ENCODE peak calls at places on chromosomes 3 and 15, in ten cellular contexts. One of them, this sample, is unnamed.

GRCh38 chr15:69524850-69525249 is 72.2 kb downstream of the RPLP1 start:
- DNase-seq in activated T-cell treated with anti-CD3 and anti-CD28 coated beads, Interleukin-2, amount 50 U/mL, for 1 hour: no peak
- DNase-seq in RWPE1: no peak
- DNase-seq in OCI-LY7: no peak
- DNase-seq in IMR-90: no peak
- DNase-seq in HT1080: no peak
- DNase-seq in endothelial cell: no peak
- DNase-seq in central memory CD4-positive, alpha-beta T cell: no peak
- DNase-seq in activated CD4-positive, alpha-beta T cell treated with anti-CD3 and anti-CD28 coated beads for 48 hours: no peak
- DNase-seq in fibroblast of lung: no peak
- DNase-seq in this sample: no peak

GRCh38 chr15:29268706-29269484 is 727 bp downstream of the NSMCE3 start:
- DNase-seq in activated T-cell treated with anti-CD3 and anti-CD28 coated beads, Interleukin-2, amount 50 U/mL, for 1 hour: no peak
- DNase-seq in RWPE1: no peak
- DNase-seq in OCI-LY7: peak; percentile 63
- DNase-seq in IMR-90: peak; percentile 34
- DNase-seq in HT1080: peak; percentile 29
- DNase-seq in endothelial cell: peak; percentile 22
- DNase-seq in central memory CD4-positive, alpha-beta T cell: peak; percentile 64
- DNase-seq in activated CD4-positive, alpha-beta T cell treated with anti-CD3 and anti-CD28 coated beads for 48 hours: peak; percentile 56
- DNase-seq in fibroblast of lung: peak; percentile 51
- DNase-seq in this sample: peak; percentile 34

GRCh38 chr3:153097213-153097612 is 64.8 kb upstream of the RAP2B start:
- DNase-seq in activated T-cell treated with anti-CD3 and anti-CD28 coated beads, Interleukin-2, amount 50 U/mL, for 1 hour: no peak
- DNase-seq in RWPE1: no peak
- DNase-seq in OCI-LY7: no peak
- DNase-seq in IMR-90: no peak
- DNase-seq in HT1080: no peak
- DNase-seq in endothelial cell: no peak
- DNase-seq in central memory CD4-positive, alpha-beta T cell: no peak
- DNase-seq in activated CD4-positive, alpha-beta T cell treated with anti-CD3 and anti-CD28 coated beads for 48 hours: no peak
- DNase-seq in fibroblast of lung: no peak
- DNase-seq in this sample: no peak

GRCh38 chr15:38229700-38230099 is 22.9 kb upstream of the SPRED1 start:
- DNase-seq in activated T-cell treated with anti-CD3 and anti-CD28 coated beads, Interleukin-2, amount 50 U/mL, for 1 hour: no peak
- DNase-seq in RWPE1: no peak
- DNase-seq in OCI-LY7: no peak
- DNase-seq in IMR-90: peak; percentile 48
- DNase-seq in HT1080: peak; percentile 15
- DNase-seq in endothelial cell: no peak
- DNase-seq in central memory CD4-positive, alpha-beta T cell: no peak
- DNase-seq in activated CD4-positive, alpha-beta T cell treated with anti-CD3 and anti-CD28 coated beads for 48 hours: no peak
- DNase-seq in fibroblast of lung: peak; percentile 3
- DNase-seq in this sample: no peak

GRCh38 chr3:113233497-113233896 is 22.1 kb downstream of the BOC start:
- DNase-seq in activated T-cell treated with anti-CD3 and anti-CD28 coated beads, Interleukin-2, amount 50 U/mL, for 1 hour: no peak
- DNase-seq in RWPE1: no peak
- DNase-seq in OCI-LY7: no peak
- DNase-seq in IMR-90: no peak
- DNase-seq in HT1080: no peak
- DNase-seq in endothelial cell: no peak
- DNase-seq in central memory CD4-positive, alpha-beta T cell: no peak
- DNase-seq in activated CD4-positive, alpha-beta T cell treated with anti-CD3 and anti-CD28 coated beads for 48 hours: no peak
- DNase-seq in fibroblast of lung: no peak
- DNase-seq in this sample: no peak

GRCh38 chr3:137349949-137350348 is 392.2 kb downstream of the IL20RB start:
- DNase-seq in activated T-cell treated with anti-CD3 and anti-CD28 coated beads, Interleukin-2, amount 50 U/mL, for 1 hour: no peak
- DNase-seq in RWPE1: no peak
- DNase-seq in OCI-LY7: no peak
- DNase-seq in IMR-90: no peak
- DNase-seq in HT1080: no peak
- DNase-seq in endothelial cell: no peak
- DNase-seq in central memory CD4-positive, alpha-beta T cell: no peak
- DNase-seq in activated CD4-positive, alpha-beta T cell treated with anti-CD3 and anti-CD28 coated beads for 48 hours: no peak
- DNase-seq in fibroblast of lung: no peak
- DNase-seq in this sample: no peak

GRCh38 chr15:59649603-59650002 is 7.7 kb downstream of the GTF2A2 start:
- DNase-seq in activated T-cell treated with anti-CD3 and anti-CD28 coated beads, Interleukin-2, amount 50 U/mL, for 1 hour: no peak
- DNase-seq in RWPE1: no peak
- DNase-seq in OCI-LY7: no peak
- DNase-seq in IMR-90: peak; percentile 13
- DNase-seq in HT1080: no peak
- DNase-seq in endothelial cell: no peak
- DNase-seq in central memory CD4-positive, alpha-beta T cell: no peak
- DNase-seq in activated CD4-positive, alpha-beta T cell treated with anti-CD3 and anti-CD28 coated beads for 48 hours: no peak
- DNase-seq in fibroblast of lung: no peak
- DNase-seq in this sample: no peak

GRCh38 chr15:74319596-74320357 is 47.7 kb downstream of the CYP11A1 start:
- DNase-seq in activated T-cell treated with anti-CD3 and anti-CD28 coated beads, Interleukin-2, amount 50 U/mL, for 1 hour: no peak
- DNase-seq in RWPE1: no peak
- DNase-seq in OCI-LY7: no peak
- DNase-seq in IMR-90: no peak
- DNase-seq in HT1080: no peak
- DNase-seq in endothelial cell: peak; percentile 36
- DNase-seq in central memory CD4-positive, alpha-beta T cell: no peak
- DNase-seq in activated CD4-positive, alpha-beta T cell treated with anti-CD3 and anti-CD28 coated beads for 48 hours: no peak
- DNase-seq in fibroblast of lung: no peak
- DNase-seq in this sample: no peak

GRCh38 chr15:40253179-40253790 is 14.4 kb downstream of the PAK6 start:
- DNase-seq in activated T-cell treated with anti-CD3 and anti-CD28 coated beads, Interleukin-2, amount 50 U/mL, for 1 hour: no peak
- DNase-seq in RWPE1: no peak
- DNase-seq in OCI-LY7: no peak
- DNase-seq in IMR-90: no peak
- DNase-seq in HT1080: no peak
- DNase-seq in endothelial cell: no peak
- DNase-seq in central memory CD4-positive, alpha-beta T cell: no peak
- DNase-seq in activated CD4-positive, alpha-beta T cell treated with anti-CD3 and anti-CD28 coated beads for 48 hours: no peak
- DNase-seq in fibroblast of lung: no peak
- DNase-seq in this sample: no peak

GRCh38 chr3:9951962-9952805 is at the start of gene PRRT3:
- DNase-seq in activated T-cell treated with anti-CD3 and anti-CD28 coated beads, Interleukin-2, amount 50 U/mL, for 1 hour: peak; percentile 61
- DNase-seq in RWPE1: peak; percentile 39
- DNase-seq in OCI-LY7: peak; percentile 75
- DNase-seq in IMR-90: peak; percentile 30
- DNase-seq in HT1080: no peak
- DNase-seq in endothelial cell: peak; percentile 55
- DNase-seq in central memory CD4-positive, alpha-beta T cell: peak; percentile 46
- DNase-seq in activated CD4-positive, alpha-beta T cell treated with anti-CD3 and anti-CD28 coated beads for 48 hours: peak; percentile 81
- DNase-seq in fibroblast of lung: peak; percentile 45
- DNase-seq in this sample: peak; percentile 42

This sample was measured in SW480.